ENCODE peak calls at places on chromosomes 12 and 14, in nine cellular contexts. S is IMR-90, A is mammary epithelial cell, L is neural progenitor cell, O is astrocyte of the cerebellum, D is Caco-2, P is lower leg skin, Y is foreskin keratinocyte, C is upper lobe of left lung. Z is an unnamed sample.

GRCh38 chr12:109873653-109874052 is 6.7 kb downstream of the GLTP start:
- DNase-seq in S (peak), A (no peak), L (no peak), O (no peak), D (no peak), P (no peak), Y (no peak), C (no peak), Z (no peak)

GRCh38 chr14:71753126-71753830 is 179.0 kb upstream of the RGS6 start:
- DNase-seq in S (peak), A (peak), L (peak), O (peak), D (peak), P (peak), Y (peak), C (peak), Z (peak)

GRCh38 chr12:132766380-132767085 is 4.9 kb upstream of the ANKLE2 start:
- DNase-seq in S (peak), A (no peak), L (no peak), O (no peak), D (no peak), P (peak), Y (no peak), C (no peak), Z (no peak)

GRCh38 chr14:70873627-70874026 is 33.6 kb upstream of the PCNX1 start:
- DNase-seq in S (no peak), A (no peak), L (no peak), O (no peak), D (no peak), P (no peak), Y (no peak), C (no peak), Z (no peak)

GRCh38 chr14:80954771-80955299 is 586 bp upstream of the TSHR start:
- DNase-seq in S (peak), A (peak), L (peak), O (peak), D (peak), P (peak), Y (peak), C (peak), Z (peak)

GRCh38 chr12:129984097-129984496 is 80.3 kb upstream of the TMEM132D start:
- DNase-seq in S (no peak), A (no peak), L (peak), O (no peak), D (no peak), P (no peak), Y (no peak), C (no peak), Z (no peak)

GRCh38 chr12:19764408-19764807 is 325.1 kb downstream of the AEBP2 start:
- DNase-seq in S (peak), A (no peak), L (no peak), O (peak), D (no peak), P (no peak), Y (no peak), C (no peak), Z (no peak)

GRCh38 chr14:55383039-55383438 is 28.6 kb downstream of the ATG14 start:
- DNase-seq in S (peak), A (no peak), L (no peak), O (no peak), D (no peak), P (no peak), Y (no peak), C (no peak), Z (no peak)

GRCh38 chr14:36579573-36580140 is 2.8 kb downstream of the NKX2-8 start:
- DNase-seq in S (no peak), A (no peak), L (peak), O (no peak), D (no peak), P (no peak), Y (no peak), C (peak), Z (no peak)

GRCh38 chr12:103093499-103094106 is 136.1 kb downstream of the ASCL1 start:
- DNase-seq in S (no peak), A (no peak), L (no peak), O (no peak), D (peak), P (no peak), Y (no peak), C (no peak), Z (no peak)

GRCh38 chr14:104278214-104278534 is 139.8 kb downstream of the KIF26A start:
- DNase-seq in S (no peak), A (no peak), L (no peak), O (no peak), D (no peak), P (no peak), Y (no peak), C (no peak), Z (no peak)

GRCh38 chr14:94066089-94066676 is 14.8 kb downstream of the DDX24 start:
- DNase-seq in S (no peak), A (peak), L (no peak), O (no peak), D (no peak), P (peak), Y (peak), C (no peak), Z (no peak)

GRCh38 chr14:24058260-24058950 is 6.6 kb downstream of the CARMIL3 start:
- DNase-seq in S (peak), A (peak), L (peak), O (peak), D (peak), P (no peak), Y (peak), C (no peak), Z (peak)

GRCh38 chr14:63614964-63615363 is 26.7 kb downstream of the WDR89 start:
- DNase-seq in S (peak), A (no peak), L (no peak), O (peak), D (no peak), P (no peak), Y (peak), C (no peak), Z (no peak)

GRCh38 chr12:127677537-127678131 is 589.3 kb upstream of the TMEM132C start:
- DNase-seq in S (peak), A (peak), L (peak), O (peak), D (peak), P (peak), Y (peak), C (no peak), Z (no peak)

GRCh38 chr12:57454566-57455373 is at the start of gene INHBE:
- DNase-seq in S (peak), A (no peak), L (peak), O (no peak), D (peak), P (no peak), Y (no peak), C (no peak), Z (no peak)

GRCh38 chr14:101412741-101413140 is 148.6 kb upstream of the DIO3 start:
- DNase-seq in S (no peak), A (no peak), L (no peak), O (no peak), D (peak), P (no peak), Y (no peak), C (no peak), Z (no peak)

GRCh38 chr14:103141117-103141796 is 18.0 kb downstream of the TNFAIP2 start:
- DNase-seq in S (peak), A (peak), L (peak), O (no peak), D (peak), P (no peak), Y (no peak), C (no peak), Z (no peak)

GRCh38 chr12:121628037-121628436 is 1.7 kb downstream of the ORAI1 start:
- DNase-seq in S (no peak), A (no peak), L (no peak), O (no peak), D (no peak), P (no peak), Y (no peak), C (no peak), Z (no peak)

GRCh38 chr12:69873429-69873828 is 48.4 kb downstream of the MYRFL start:
- DNase-seq in S (no peak), A (peak), L (no peak), O (no peak), D (no peak), P (no peak), Y (peak), C (no peak), Z (no peak)

GRCh38 chr12:91100901-91101300 is 10.4 kb downstream of the LUM start:
- DNase-seq in S (no peak), A (no peak), L (no peak), O (peak), D (no peak), P (no peak), Y (no peak), C (no peak), Z (no peak)

GRCh38 chr12:42887657-42888056 is 298.1 kb upstream of the PRICKLE1 start:
- DNase-seq in S (peak), A (no peak), L (no peak), O (no peak), D (no peak), P (no peak), Y (no peak), C (no peak), Z (no peak)

GRCh38 chr14:77761205-77761931 is 412 bp upstream of the SNW1 start:
- DNase-seq in S (peak), A (no peak), L (peak), O (peak), D (peak), P (no peak), Y (no peak), C (no peak), Z (no peak)

GRCh38 chr12:2924019-2924418 is 33.3 kb downstream of the TULP3 start:
- DNase-seq in S (peak), A (peak), L (no peak), O (peak), D (no peak), P (no peak), Y (peak), C (no peak), Z (no peak)

GRCh38 chr14:68214431-68214830 is 394.9 kb downstream of the RAD51B start:
- DNase-seq in S (no peak), A (no peak), L (no peak), O (no peak), D (no peak), P (no peak), Y (no peak), C (no peak), Z (no peak)

GRCh38 chr12:113190761-113191160 is 5.2 kb downstream of the RITA1 start:
- DNase-seq in S (peak), A (peak), L (peak), O (no peak), D (peak), P (no peak), Y (peak), C (no peak), Z (no peak)

GRCh38 chr14:103057028-103057371 is 349 bp downstream of the CDC42BPB start:
- DNase-seq in S (no peak), A (no peak), L (no peak), O (no peak), D (no peak), P (no peak), Y (peak), C (no peak), Z (no peak)

GRCh38 chr12:28507867-28508266 is 317.6 kb downstream of the CCDC91 start:
- DNase-seq in S (no peak), A (no peak), L (no peak), O (no peak), D (no peak), P (no peak), Y (no peak), C (no peak), Z (no peak)

GRCh38 chr12:127829974-127830543 is 436.9 kb upstream of the TMEM132C start:
- DNase-seq in S (no peak), A (no peak), L (no peak), O (no peak), D (no peak), P (no peak), Y (no peak), C (no peak), Z (no peak)

GRCh38 chr14:105317546-105317945 is 3.0 kb downstream of the PACS2 start:
- DNase-seq in S (peak), A (no peak), L (no peak), O (no peak), D (no peak), P (peak), Y (no peak), C (no peak), Z (no peak)

GRCh38 chr14:76828339-76829015 is 2.3 kb downstream of the LRRC74A start:
- DNase-seq in S (no peak), A (peak), L (no peak), O (no peak), D (no peak), P (no peak), Y (no peak), C (no peak), Z (no peak)

GRCh38 chr12:120041386-120042231 is 52.6 kb downstream of the BICDL1 start:
- DNase-seq in S (no peak), A (no peak), L (no peak), O (no peak), D (no peak), P (no peak), Y (no peak), C (no peak), Z (no peak)

GRCh38 chr12:53829130-53829529 is 77.4 kb upstream of the CISTR start:
- DNase-seq in S (no peak), A (no peak), L (no peak), O (no peak), D (no peak), P (no peak), Y (no peak), C (no peak), Z (no peak)

GRCh38 chr12:53995311-53996187 is 4.4 kb upstream of the HOXC9 start:
- DNase-seq in S (no peak), A (peak), L (no peak), O (no peak), D (peak), P (peak), Y (peak), C (peak), Z (no peak)

GRCh38 chr14:95275507-95275906 is 44.2 kb downstream of the CLMN start:
- DNase-seq in S (no peak), A (no peak), L (no peak), O (no peak), D (no peak), P (peak), Y (no peak), C (no peak), Z (no peak)

GRCh38 chr12:124430491-124430890 is 135.6 kb downstream of the RFLNA start:
- DNase-seq in S (no peak), A (no peak), L (no peak), O (no peak), D (no peak), P (no peak), Y (no peak), C (peak), Z (no peak)

GRCh38 chr12:124428792-124429281 is 133.9 kb downstream of the RFLNA start:
- DNase-seq in S (peak), A (no peak), L (no peak), O (no peak), D (no peak), P (no peak), Y (no peak), C (peak), Z (no peak)

GRCh38 chr12:124426594-124427550 is 132.0 kb downstream of the RFLNA start:
- DNase-seq in S (no peak), A (no peak), L (peak), O (no peak), D (no peak), P (no peak), Y (no peak), C (peak), Z (no peak)

GRCh38 chr12:124429535-124429934 is 134.6 kb downstream of the RFLNA start:
- DNase-seq in S (no peak), A (no peak), L (no peak), O (no peak), D (no peak), P (no peak), Y (no peak), C (peak), Z (no peak)

GRCh38 chr12:124428136-124428791 is 133.4 kb downstream of the RFLNA start:
- DNase-seq in S (peak), A (no peak), L (no peak), O (no peak), D (no peak), P (no peak), Y (no peak), C (peak), Z (no peak)
- TF ChIP-seq CTCF in S (no peak), A (no peak), L (no peak), O (no peak), D (no peak), P (no peak), Y (no peak), C (no peak), Z (no peak)

DNA sequence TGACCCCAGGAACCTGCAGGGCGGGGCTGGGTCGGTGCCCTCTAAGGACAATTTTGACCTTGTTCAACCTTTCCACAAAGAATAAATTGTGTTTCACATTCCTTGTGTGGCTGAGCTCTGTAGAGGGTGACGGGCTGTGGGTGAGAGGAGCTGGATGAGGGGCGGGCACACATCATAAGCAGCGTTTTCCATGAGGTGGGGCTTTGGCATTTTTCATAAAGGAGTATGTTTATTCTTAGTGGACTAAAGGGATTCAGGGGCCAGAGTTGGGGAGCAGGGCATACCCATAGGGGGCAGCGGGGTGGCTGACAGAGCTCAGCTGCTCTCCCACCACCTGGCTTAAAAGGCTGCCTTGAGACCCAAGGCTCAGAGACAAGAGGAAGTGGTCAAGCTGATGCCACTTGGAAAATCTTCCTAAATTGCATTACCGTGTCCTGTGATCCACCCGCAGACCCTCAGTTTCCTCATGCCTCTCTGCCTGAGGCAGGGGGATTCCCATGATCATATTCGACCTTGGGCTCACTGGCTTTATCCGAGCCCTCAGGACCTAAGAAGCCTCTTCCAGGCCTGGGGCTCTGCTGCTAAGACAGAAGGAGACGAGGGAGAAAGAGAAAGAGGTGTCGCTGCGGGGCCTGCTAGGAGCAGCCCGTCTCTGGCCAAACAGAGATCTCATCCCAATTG is 11.4 kb downstream of the MMP14 start:
- DNase-seq in S (peak), A (peak), L (peak), O (no peak), D (no peak), P (peak), Y (no peak), C (no peak), Z (no peak)
- TF ChIP-seq CTCF in S (peak), A (peak), L (peak), O (peak), D (no peak), P (no peak), Y (peak), C (no peak), Z (no peak)

DNA sequence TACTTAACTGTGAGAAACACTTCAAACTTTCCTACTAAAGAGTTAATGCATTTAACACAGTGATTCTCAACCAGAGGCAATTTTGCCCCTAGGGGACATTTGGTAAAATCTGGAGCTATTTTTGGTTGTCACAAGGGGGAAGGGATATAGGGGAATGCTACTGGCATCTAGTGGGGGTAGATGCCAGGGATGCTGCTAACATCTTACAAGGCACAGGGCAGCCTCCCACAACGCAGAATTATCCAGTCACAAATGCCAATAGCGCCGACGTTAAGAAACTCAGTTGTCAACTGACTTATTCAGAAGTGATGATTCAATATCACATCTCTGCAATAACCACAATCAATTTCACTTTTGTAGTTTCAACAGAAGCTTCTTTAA is 2.0 kb downstream of the EEA1 start:
- DNase-seq in S (peak), A (peak), L (peak), O (no peak), D (no peak), P (no peak), Y (peak), C (no peak), Z (peak)
- TF ChIP-seq CTCF in S (peak), A (peak), L (peak), O (peak), D (no peak), P (no peak), Y (peak), C (no peak), Z (no peak)

DNA sequence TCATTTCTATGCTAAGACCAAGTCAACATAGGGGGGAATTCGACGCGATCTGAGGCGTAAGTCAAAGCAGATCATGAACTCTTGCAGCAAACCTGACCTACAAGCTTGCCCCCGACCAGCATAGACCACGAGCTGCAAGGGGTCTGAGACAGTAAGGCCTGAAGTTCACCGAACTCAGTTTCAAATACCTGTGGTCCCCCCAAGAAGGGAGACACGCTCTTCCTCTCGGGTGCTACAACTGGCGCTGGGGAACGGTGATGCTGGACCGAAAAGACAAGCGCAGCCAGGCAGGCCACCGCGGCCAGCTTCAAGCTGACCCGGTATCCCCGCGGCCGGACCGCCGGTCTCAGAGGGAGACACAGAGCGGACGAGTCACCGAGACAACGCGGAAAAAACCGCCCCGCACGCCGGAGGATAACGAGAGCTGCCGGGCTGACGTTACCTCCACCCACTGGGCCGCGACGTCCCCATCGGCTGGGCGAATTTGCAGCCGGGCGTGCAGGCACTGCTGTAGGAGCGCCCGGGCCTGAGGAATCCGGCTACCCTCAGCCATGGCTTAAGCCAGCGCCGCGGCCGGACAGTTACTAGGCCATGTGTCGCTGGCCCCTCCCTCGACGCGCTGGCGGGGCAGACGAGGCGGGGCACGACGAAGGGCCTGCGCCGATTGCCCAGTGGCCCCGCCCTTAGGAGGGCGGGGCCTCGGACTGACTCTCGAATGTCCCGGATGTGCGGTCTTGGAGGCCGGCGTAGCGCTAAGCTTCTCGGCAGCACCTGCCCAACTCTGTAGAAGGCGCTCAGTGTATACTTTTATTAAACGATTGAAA is at the start of gene DTD2:
- DNase-seq in S (peak), A (peak), L (peak), O (peak), D (peak), P (peak), Y (peak), C (peak), Z (peak)
- TF ChIP-seq CTCF in S (no peak), A (no peak), L (no peak), O (no peak), D (no peak), P (no peak), Y (peak), C (no peak), Z (no peak)

DNA sequence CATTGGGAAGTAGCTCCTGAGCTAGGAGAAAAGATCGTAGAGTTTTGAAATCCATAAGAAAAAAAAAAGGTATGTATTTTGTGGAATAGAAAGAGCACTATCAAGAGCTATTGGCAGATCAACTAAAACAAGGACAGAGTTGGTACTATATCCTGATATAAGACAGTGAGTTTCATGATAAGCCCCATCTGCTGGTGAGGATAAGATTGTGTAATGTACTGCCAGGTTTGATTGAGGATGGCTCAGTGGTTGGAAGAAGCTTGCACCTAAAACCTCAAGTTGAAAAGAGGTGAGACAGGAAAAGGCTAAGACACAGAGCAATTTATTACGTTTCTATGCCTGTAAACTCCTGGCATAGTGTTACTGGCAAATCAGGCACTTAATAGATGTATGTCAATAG is 525.6 kb downstream of the FLRT2 start:
- DNase-seq in S (peak), A (no peak), L (peak), O (no peak), D (no peak), P (no peak), Y (peak), C (no peak), Z (no peak)
- TF ChIP-seq CTCF in S (peak), A (peak), L (peak), O (no peak), D (no peak), P (no peak), Y (peak), C (no peak), Z (no peak)